ENCODE peak calls at places on chromosomes 13 and 19, in eight cellular contexts. One of them, this sample, is unnamed. For H3K4me1, the result is how much of the 10 kb centered on the place peaks cover.

GRCh38 chr13:41034862-41035261 is 15.7 kb upstream of the ELF1 start:
- DNase-seq in SJCRH30: no peak
- DNase-seq in breast epithelium: no peak
- DNase-seq in ovary: no peak
- DNase-seq in thoracic aorta: no peak
- DNase-seq in left lung: no peak
- DNase-seq in endodermal cell: no peak
- DNase-seq in neuronal stem cell: no peak
- DNase-seq in this sample: no peak

GRCh38 chr13:51806571-51806970 is 2.6 kb upstream of the DHRS12 start:
- DNase-seq in ovary: no peak
- DNase-seq in SJCRH30: no peak
- DNase-seq in neuronal stem cell: no peak
- DNase-seq in left lung: no peak
- DNase-seq in thoracic aorta: no peak
- DNase-seq in endodermal cell: no peak
- DNase-seq in breast epithelium: no peak
- DNase-seq in this sample: no peak

GRCh38 chr19:8335343-8336071 is 7.6 kb downstream of the KANK3 start:
- DNase-seq in thoracic aorta: no peak
- DNase-seq in ovary: no peak
- DNase-seq in SJCRH30: no peak
- DNase-seq in neuronal stem cell: no peak
- DNase-seq in breast epithelium: no peak
- DNase-seq in left lung: no peak
- DNase-seq in endodermal cell: peak
- DNase-seq in this sample: no peak

GRCh38 chr13:57673197-57673596 is 41.7 kb downstream of the PCDH17 start:
- DNase-seq in left lung: no peak
- DNase-seq in neuronal stem cell: peak
- DNase-seq in endodermal cell: peak
- DNase-seq in ovary: no peak
- DNase-seq in breast epithelium: no peak
- DNase-seq in thoracic aorta: no peak
- DNase-seq in SJCRH30: peak
- DNase-seq in this sample: peak

GRCh38 chr13:75636339-75637095 is 387 bp downstream of the LMO7 start:
- DNase-seq in neuronal stem cell: peak
- DNase-seq in SJCRH30: peak
- DNase-seq in endodermal cell: peak
- DNase-seq in left lung: peak
- DNase-seq in breast epithelium: no peak
- DNase-seq in thoracic aorta: no peak
- DNase-seq in ovary: peak
- DNase-seq in this sample: peak

GRCh38 chr13:33322474-33322827 is 36.9 kb upstream of the STARD13 start:
- DNase-seq in SJCRH30: peak
- DNase-seq in thoracic aorta: no peak
- DNase-seq in breast epithelium: no peak
- DNase-seq in left lung: no peak
- DNase-seq in endodermal cell: no peak
- DNase-seq in neuronal stem cell: no peak
- DNase-seq in ovary: peak
- DNase-seq in this sample: no peak

GRCh38 chr13:19587635-19588300 is 26.4 kb upstream of the TPTE2 start:
- DNase-seq in ovary: no peak
- DNase-seq in breast epithelium: no peak
- DNase-seq in left lung: no peak
- DNase-seq in SJCRH30: peak
- DNase-seq in thoracic aorta: no peak
- DNase-seq in neuronal stem cell: no peak
- DNase-seq in endodermal cell: peak
- DNase-seq in this sample: peak

GRCh38 chr19:49690656-49691242 is at the start of gene CPT1C:
- DNase-seq in endodermal cell: peak
- DNase-seq in left lung: no peak
- DNase-seq in thoracic aorta: no peak
- DNase-seq in neuronal stem cell: peak
- DNase-seq in SJCRH30: peak
- DNase-seq in breast epithelium: peak
- DNase-seq in ovary: peak
- DNase-seq in this sample: peak

GRCh38 chr13:112140366-112140765 is 73.4 kb downstream of the SOX1 start:
- DNase-seq in SJCRH30: no peak
- DNase-seq in endodermal cell: peak
- DNase-seq in ovary: no peak
- DNase-seq in neuronal stem cell: no peak
- DNase-seq in thoracic aorta: no peak
- DNase-seq in breast epithelium: peak
- DNase-seq in left lung: no peak
- DNase-seq in this sample: no peak

GRCh38 chr19:46753420-46754155 is 7.3 kb upstream of the STRN4 start:
- DNase-seq in left lung: peak
- DNase-seq in ovary: peak
- DNase-seq in endodermal cell: peak
- DNase-seq in thoracic aorta: no peak
- DNase-seq in SJCRH30: peak
- DNase-seq in breast epithelium: no peak
- DNase-seq in neuronal stem cell: no peak
- DNase-seq in this sample: peak

GRCh38 chr13:70353096-70353495 is 244.8 kb upstream of the KLHL1 start:
- DNase-seq in thoracic aorta: no peak
- DNase-seq in SJCRH30: no peak
- DNase-seq in endodermal cell: peak
- DNase-seq in ovary: no peak
- DNase-seq in left lung: no peak
- DNase-seq in neuronal stem cell: no peak
- DNase-seq in breast epithelium: no peak
- DNase-seq in this sample: no peak

GRCh38 chr19:34269968-34270621 is 15.7 kb downstream of the GARRE1 start:
- DNase-seq in thoracic aorta: peak
- DNase-seq in neuronal stem cell: no peak
- DNase-seq in endodermal cell: peak
- DNase-seq in breast epithelium: no peak
- DNase-seq in ovary: peak
- DNase-seq in SJCRH30: peak
- DNase-seq in left lung: no peak
- DNase-seq in this sample: peak

GRCh38 chr13:51636349-51636890 is 52.2 kb downstream of the WDFY2 start:
- DNase-seq in breast epithelium: no peak
- DNase-seq in endodermal cell: peak
- DNase-seq in thoracic aorta: no peak
- DNase-seq in left lung: no peak
- DNase-seq in ovary: no peak
- DNase-seq in SJCRH30: no peak
- DNase-seq in neuronal stem cell: no peak
- DNase-seq in this sample: no peak

GRCh38 chr19:8158411-8159074 is 9.2 kb upstream of the FBN3 start:
- DNase-seq in neuronal stem cell: peak
- DNase-seq in left lung: no peak
- DNase-seq in SJCRH30: peak
- DNase-seq in thoracic aorta: peak
- DNase-seq in ovary: peak
- DNase-seq in endodermal cell: peak
- DNase-seq in breast epithelium: no peak
- DNase-seq in this sample: peak

GRCh38 chr19:55546822-55547614 is 1.7 kb upstream of the SBK3 start:
- DNase-seq in thoracic aorta: peak
- DNase-seq in neuronal stem cell: no peak
- DNase-seq in endodermal cell: no peak
- DNase-seq in SJCRH30: peak
- DNase-seq in left lung: peak
- DNase-seq in breast epithelium: no peak
- DNase-seq in ovary: peak
- DNase-seq in this sample: no peak

GRCh38 chr19:10603084-10603872 is 16.2 kb upstream of the AP1M2 start:
- DNase-seq in neuronal stem cell: no peak
- DNase-seq in SJCRH30: peak
- DNase-seq in left lung: peak
- DNase-seq in breast epithelium: peak
- DNase-seq in thoracic aorta: no peak
- DNase-seq in ovary: peak
- DNase-seq in endodermal cell: peak
- DNase-seq in this sample: no peak

GRCh38 chr19:16676101-16676798 is 15.3 kb downstream of the TMEM38A start:
- DNase-seq in neuronal stem cell: no peak
- DNase-seq in thoracic aorta: no peak
- DNase-seq in endodermal cell: no peak
- DNase-seq in breast epithelium: no peak
- DNase-seq in left lung: peak
- DNase-seq in SJCRH30: no peak
- DNase-seq in ovary: no peak
- DNase-seq in this sample: no peak

GRCh38 chr13:91292630-91293221 is 54.8 kb upstream of the MIR17HG start:
- DNase-seq in SJCRH30: peak
- DNase-seq in breast epithelium: no peak
- DNase-seq in left lung: no peak
- DNase-seq in endodermal cell: no peak
- DNase-seq in ovary: no peak
- DNase-seq in neuronal stem cell: peak
- DNase-seq in thoracic aorta: no peak
- DNase-seq in this sample: no peak

GRCh38 chr13:62162860-62163259 is 747.2 kb upstream of the PCDH20 start:
- DNase-seq in neuronal stem cell: no peak
- DNase-seq in left lung: no peak
- DNase-seq in thoracic aorta: no peak
- DNase-seq in breast epithelium: no peak
- DNase-seq in ovary: no peak
- DNase-seq in endodermal cell: no peak
- DNase-seq in SJCRH30: no peak
- DNase-seq in this sample: no peak

GRCh38 chr19:17127671-17128070 is 52.1 kb downstream of the MYO9B start:
- DNase-seq in thoracic aorta: no peak
- DNase-seq in ovary: no peak
- DNase-seq in left lung: no peak
- DNase-seq in neuronal stem cell: no peak
- DNase-seq in breast epithelium: no peak
- DNase-seq in SJCRH30: no peak
- DNase-seq in endodermal cell: no peak
- DNase-seq in this sample: no peak

GRCh38 chr13:66803759-66804456 is 426.2 kb downstream of the PCDH9 start:
- DNase-seq in breast epithelium: no peak
- DNase-seq in endodermal cell: no peak
- DNase-seq in SJCRH30: no peak
- DNase-seq in thoracic aorta: no peak
- DNase-seq in neuronal stem cell: no peak
- DNase-seq in ovary: no peak
- DNase-seq in left lung: no peak
- DNase-seq in this sample: no peak

GRCh38 chr19:23971598-23971997 is 56.9 kb downstream of the ZNF726 start:
- DNase-seq in SJCRH30: no peak
- DNase-seq in breast epithelium: no peak
- DNase-seq in left lung: peak
- DNase-seq in thoracic aorta: no peak
- DNase-seq in neuronal stem cell: no peak
- DNase-seq in endodermal cell: no peak
- DNase-seq in ovary: no peak
- DNase-seq in this sample: no peak

GRCh38 chr13:67735651-67736050 is 505.5 kb upstream of the PCDH9 start:
- DNase-seq in endodermal cell: no peak
- DNase-seq in ovary: no peak
- DNase-seq in breast epithelium: no peak
- DNase-seq in left lung: no peak
- DNase-seq in SJCRH30: no peak
- DNase-seq in thoracic aorta: no peak
- DNase-seq in neuronal stem cell: no peak
- DNase-seq in this sample: no peak

GRCh38 chr13:97316390-97316789 is 94.3 kb downstream of the MBNL2 start:
- DNase-seq in thoracic aorta: no peak
- DNase-seq in breast epithelium: no peak
- DNase-seq in endodermal cell: no peak
- DNase-seq in neuronal stem cell: no peak
- DNase-seq in left lung: no peak
- DNase-seq in SJCRH30: no peak
- DNase-seq in ovary: peak
- DNase-seq in this sample: no peak
- H3K4me1 ChIP-seq in thoracic aorta: under half
- H3K4me1 ChIP-seq in breast epithelium: under half
- H3K4me1 ChIP-seq in endodermal cell: under half
- H3K4me1 ChIP-seq in neuronal stem cell: under half
- H3K4me1 ChIP-seq in left lung: under half
- H3K4me1 ChIP-seq in SJCRH30: under half
- H3K4me1 ChIP-seq in ovary: under half
- H3K4me1 ChIP-seq in this sample: under half

GRCh38 chr13:106513025-106513424 is 22.4 kb downstream of the EFNB2 start:
- DNase-seq in neuronal stem cell: no peak
- DNase-seq in ovary: no peak
- DNase-seq in SJCRH30: no peak
- DNase-seq in endodermal cell: no peak
- DNase-seq in breast epithelium: no peak
- DNase-seq in left lung: no peak
- DNase-seq in thoracic aorta: no peak
- DNase-seq in this sample: no peak
- H3K27ac ChIP-seq in neuronal stem cell: no peak
- H3K27ac ChIP-seq in ovary: no peak
- H3K27ac ChIP-seq in SJCRH30: no peak
- H3K27ac ChIP-seq in endodermal cell: no peak
- H3K27ac ChIP-seq in breast epithelium: no peak
- H3K27ac ChIP-seq in left lung: no peak
- H3K27ac ChIP-seq in thoracic aorta: no peak
- H3K27ac ChIP-seq in this sample: no peak

GRCh38 chr13:77323858-77324257 is 3.0 kb downstream of the MYCBP2 start:
- DNase-seq in left lung: no peak
- DNase-seq in neuronal stem cell: no peak
- DNase-seq in endodermal cell: no peak
- DNase-seq in breast epithelium: no peak
- DNase-seq in ovary: no peak
- DNase-seq in thoracic aorta: no peak
- DNase-seq in SJCRH30: no peak
- DNase-seq in this sample: no peak
- H3K4me1 ChIP-seq in left lung: under half
- H3K4me1 ChIP-seq in neuronal stem cell: under half
- H3K4me1 ChIP-seq in endodermal cell: under half
- H3K4me1 ChIP-seq in breast epithelium: under half
- H3K4me1 ChIP-seq in ovary: under half
- H3K4me1 ChIP-seq in thoracic aorta: under half
- H3K4me1 ChIP-seq in SJCRH30: under half
- H3K4me1 ChIP-seq in this sample: under half

DNA sequence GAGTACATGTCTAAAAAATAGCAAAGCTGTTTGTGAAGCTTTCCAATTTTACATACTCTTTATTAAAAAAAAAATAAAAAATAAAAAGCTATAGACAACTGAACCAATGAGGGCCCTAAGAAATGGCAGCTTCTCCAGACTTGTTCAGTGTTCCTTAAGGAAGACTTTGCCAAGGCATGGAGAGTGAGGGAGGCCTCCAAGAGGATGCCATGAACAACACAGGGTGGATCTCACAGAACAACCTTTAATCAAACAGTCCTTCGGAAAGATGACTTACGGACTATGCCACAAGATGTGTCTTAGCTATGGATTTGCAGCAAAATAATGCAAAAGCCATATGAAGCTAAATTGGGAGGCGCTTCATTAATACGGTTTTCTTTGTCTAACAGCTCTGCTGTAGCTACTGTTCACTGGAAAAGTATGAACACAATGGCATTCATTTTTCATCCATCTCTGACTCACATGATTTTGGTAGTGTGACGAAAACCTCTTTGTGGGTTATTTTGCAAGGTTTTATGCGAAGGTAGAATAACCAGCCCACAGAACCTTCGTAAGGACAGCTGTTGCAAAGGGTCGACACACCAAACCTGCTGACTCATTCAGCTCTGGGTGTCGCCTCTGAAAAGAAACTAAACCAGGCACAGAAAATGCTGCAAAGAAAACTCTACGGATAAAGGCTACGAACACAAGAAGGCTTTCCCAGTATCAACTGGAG is 27.7 kb downstream of the EFNB2 start:
- DNase-seq in thoracic aorta: no peak
- DNase-seq in ovary: no peak
- DNase-seq in endodermal cell: no peak
- DNase-seq in left lung: no peak
- DNase-seq in neuronal stem cell: no peak
- DNase-seq in SJCRH30: peak
- DNase-seq in breast epithelium: no peak
- DNase-seq in this sample: no peak
- H3K27ac ChIP-seq in thoracic aorta: peak
- H3K27ac ChIP-seq in ovary: no peak
- H3K27ac ChIP-seq in endodermal cell: peak
- H3K27ac ChIP-seq in left lung: no peak
- H3K27ac ChIP-seq in neuronal stem cell: peak
- H3K27ac ChIP-seq in SJCRH30: peak
- H3K27ac ChIP-seq in breast epithelium: no peak
- H3K27ac ChIP-seq in this sample: no peak

This sample was measured in pancreas.